ENCODE peak calls at places on chromosomes 12 and 14, in four cellular contexts. C is DND-41; E is Peyer's patch; Y is CD4-positive, CD25-positive, alpha-beta regulatory T cell. K is an unnamed sample. For H3K4me1 and H3K27me3, the result is how much of the 10 kb centered on the place peaks cover.

GRCh38 chr14:47863441-47863840 is 188.0 kb upstream of the MDGA2 start:
- DNase-seq in E (no peak), C (no peak), Y (no peak), K (no peak)

GRCh38 chr14:89419973-89420482 is 3.0 kb upstream of the FOXN3 start:
- DNase-seq in Y (no peak), E (no peak), C (no peak), K (no peak)

GRCh38 chr12:116393859-116394650 is 116.6 kb upstream of the MED13L start:
- DNase-seq in Y (no peak), C (no peak), E (no peak), K (no peak)

GRCh38 chr12:50564240-50564947 is 59.6 kb downstream of the DIP2B start:
- DNase-seq in E (no peak), Y (no peak), C (no peak), K (no peak)

GRCh38 chr12:95648990-95649791 is 97.9 kb upstream of the USP44 start:
- DNase-seq in C (no peak), Y (no peak), E (no peak), K (no peak)

GRCh38 chr12:42143401-42144173 is 1.1 kb downstream of the GXYLT1 start:
- DNase-seq in E (no peak), Y (peak), C (no peak), K (no peak)

GRCh38 chr14:80602931-80603330 is 338.6 kb downstream of the CEP128 start:
- DNase-seq in Y (no peak), C (no peak), E (no peak), K (no peak)

GRCh38 chr14:77322209-77322902 is 1.5 kb downstream of the GSTZ1 start:
- DNase-seq in E (no peak), C (no peak), Y (no peak), K (no peak)

GRCh38 chr14:63435838-63436237 is 107.3 kb downstream of the PPP2R5E start:
- DNase-seq in Y (no peak), E (peak), C (no peak), K (no peak)

GRCh38 chr14:24231263-24232120 is 675 bp downstream of the NEDD8 start:
- DNase-seq in C (no peak), E (no peak), Y (peak), K (no peak)

GRCh38 chr12:57240069-57240921 is 10.7 kb downstream of the STAC3 start:
- DNase-seq in C (peak), Y (peak), E (peak), K (peak)

GRCh38 chr12:9827209-9827888 is at the start of gene KLRF1:
- DNase-seq in E (no peak), Y (no peak), C (no peak), K (no peak)

GRCh38 chr14:32710351-32711102 is 228.2 kb upstream of the NPAS3 start:
- DNase-seq in Y (no peak), C (no peak), E (no peak), K (no peak)

GRCh38 chr14:91068642-91069041 is 8.2 kb upstream of the RPS6KA5 start:
- DNase-seq in E (no peak), Y (peak), C (no peak), K (no peak)

GRCh38 chr12:57718641-57719528 is 19.7 kb downstream of the AGAP2 start:
- DNase-seq in Y (no peak), C (no peak), E (no peak), K (no peak)

GRCh38 chr12:20201733-20202132 is 166.6 kb upstream of the PDE3A start:
- DNase-seq in E (no peak), Y (no peak), C (no peak), K (no peak)

GRCh38 chr12:64036414-64036813 is 185.7 kb downstream of the KICS2 start:
- DNase-seq in C (no peak), Y (no peak), E (no peak), K (no peak)

GRCh38 chr12:57881035-57881973 is 34.8 kb upstream of the CTDSP2 start:
- DNase-seq in Y (no peak), E (no peak), C (no peak), K (no peak)

GRCh38 chr12:52215587-52216031 is 17.4 kb upstream of the KRT7 start:
- DNase-seq in E (no peak), Y (no peak), C (no peak), K (no peak)

GRCh38 chr14:70709726-70710382 is 68.1 kb downstream of the TTC9 start:
- DNase-seq in C (no peak), Y (no peak), E (no peak), K (no peak)

GRCh38 chr14:54591461-54592245 is 24.7 kb downstream of the SAMD4A start:
- DNase-seq in C (no peak), E (no peak), Y (no peak), K (no peak)

GRCh38 chr12:12870454-12870853 is 20.9 kb upstream of the GPRC5A start:
- DNase-seq in C (no peak), Y (no peak), E (no peak), K (no peak)

GRCh38 chr12:86660488-86661171 is 404.4 kb upstream of the MGAT4C start:
- DNase-seq in Y (no peak), C (no peak), E (no peak), K (no peak)

GRCh38 chr12:27967551-27968054 is 4.9 kb downstream of the PTHLH start:
- DNase-seq in E (no peak), C (no peak), Y (no peak), K (no peak)

GRCh38 chr12:107544947-107545346 is 140.7 kb upstream of the PWP1 start:
- DNase-seq in C (no peak), E (no peak), Y (no peak), K (no peak)

GRCh38 chr12:22282283-22282682 is 52.2 kb downstream of the ST8SIA1 start:
- DNase-seq in E (no peak), Y (no peak), C (no peak), K (no peak)

GRCh38 chr12:51814311-51815088 is 34.0 kb downstream of the FIGNL2 start:
- DNase-seq in C (peak), E (peak), Y (peak), K (peak)

GRCh38 chr12:64716373-64716772 is 42.8 kb downstream of the GNS start:
- DNase-seq in C (no peak), Y (peak), E (no peak), K (no peak)

GRCh38 chr12:15634010-15634676 is 155.0 kb downstream of the EPS8 start:
- DNase-seq in Y (no peak), E (no peak), C (no peak), K (no peak)

GRCh38 chr14:90581745-90582144 is 184.9 kb downstream of the CALM1 start:
- DNase-seq in C (no peak), Y (no peak), E (no peak), K (no peak)

GRCh38 chr12:1919284-1919683 is 832 bp upstream of the CACNA2D4 start:
- DNase-seq in C (no peak), E (no peak), Y (no peak), K (no peak)

GRCh38 chr12:25590021-25590721 is 37.1 kb upstream of the LMNTD1 start:
- DNase-seq in C (peak), E (no peak), Y (peak), K (peak)

GRCh38 chr14:91925727-91926121 is 21.8 kb downstream of the FBLN5 start:
- DNase-seq in C (no peak), Y (no peak), E (no peak), K (no peak)

DNA sequence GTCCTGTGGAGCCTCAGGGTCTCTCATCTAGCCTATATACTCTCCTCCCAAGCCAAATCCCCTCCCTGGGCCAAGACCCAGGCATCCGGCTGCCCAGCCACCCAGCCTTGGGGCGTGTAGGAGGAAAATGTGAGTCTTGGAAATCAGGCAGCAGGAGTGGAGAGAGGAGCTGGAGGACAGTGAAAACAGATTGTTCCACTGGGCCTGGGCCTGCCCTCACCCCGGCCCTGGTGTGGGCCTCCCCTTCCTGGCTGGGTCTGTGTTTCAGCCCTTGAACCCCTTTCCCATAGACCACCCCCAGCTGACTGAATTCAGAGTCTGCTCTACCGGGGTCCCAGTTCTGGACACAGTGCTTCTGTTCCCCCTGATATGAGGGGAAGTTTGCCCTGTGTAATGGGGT is 6.7 kb downstream of the ITGA5 start:
- DNase-seq in Y (no peak), E (no peak), C (no peak), K (peak)
- H3K4me1 ChIP-seq in Y (half or more), E (under half), C (half or more), K (half or more)

GRCh38 chr12:76591461-76591860 is 31.9 kb upstream of the OSBPL8 start:
- DNase-seq in E (no peak), C (no peak), Y (no peak), K (no peak)

GRCh38 chr12:76586764-76587395 is 27.3 kb upstream of the OSBPL8 start:
- DNase-seq in Y (peak), C (peak), E (peak), K (peak)

GRCh38 chr12:76583301-76583700 is 23.7 kb upstream of the OSBPL8 start:
- DNase-seq in Y (no peak), C (no peak), E (no peak), K (no peak)

GRCh38 chr12:76588881-76589565 is 29.5 kb upstream of the OSBPL8 start:
- DNase-seq in E (no peak), C (no peak), Y (peak), K (no peak)

GRCh38 chr12:76587428-76588178 is 28.0 kb upstream of the OSBPL8 start:
- DNase-seq in C (no peak), E (no peak), Y (no peak), K (no peak)
- H3K27ac ChIP-seq in C (no peak), E (peak), Y (no peak), K (no peak)

GRCh38 chr14:100726812-100727564 is at the start of gene DLK1:
- DNase-seq in C (no peak), E (no peak), Y (no peak), K (no peak)
- H3K27me3 ChIP-seq in C (under half), E (under half), Y (under half), K (under half)

GRCh38 chr14:68226523-68226922 is 406.9 kb downstream of the RAD51B start:
- DNase-seq in Y (no peak), E (no peak), C (no peak), K (no peak)
- H3K4me1 ChIP-seq in Y (under half), E (under half), C (under half), K (under half)

DNA sequence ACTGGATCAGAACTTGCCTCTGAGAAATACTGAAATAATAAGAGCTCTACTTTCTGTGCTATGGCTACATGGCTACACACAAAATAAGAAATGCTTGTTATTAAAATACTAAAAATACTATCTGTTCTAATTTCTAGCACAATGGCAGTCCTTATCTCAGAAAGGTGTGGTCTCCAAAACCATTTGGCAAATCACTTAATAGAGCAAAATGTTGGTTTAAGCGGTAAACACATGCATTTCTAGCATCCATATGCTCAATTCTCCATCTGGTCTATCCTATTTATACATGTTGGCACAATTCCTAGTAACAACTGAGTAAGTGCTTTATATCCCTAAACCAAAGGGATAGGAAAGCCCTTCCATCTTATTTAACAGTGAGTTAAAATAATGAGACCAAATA is 107.0 kb downstream of the PAPLN start:
- DNase-seq in Y (no peak), E (no peak), C (no peak), K (no peak)
- H3K27ac ChIP-seq in Y (no peak), E (no peak), C (no peak), K (no peak)

DNA sequence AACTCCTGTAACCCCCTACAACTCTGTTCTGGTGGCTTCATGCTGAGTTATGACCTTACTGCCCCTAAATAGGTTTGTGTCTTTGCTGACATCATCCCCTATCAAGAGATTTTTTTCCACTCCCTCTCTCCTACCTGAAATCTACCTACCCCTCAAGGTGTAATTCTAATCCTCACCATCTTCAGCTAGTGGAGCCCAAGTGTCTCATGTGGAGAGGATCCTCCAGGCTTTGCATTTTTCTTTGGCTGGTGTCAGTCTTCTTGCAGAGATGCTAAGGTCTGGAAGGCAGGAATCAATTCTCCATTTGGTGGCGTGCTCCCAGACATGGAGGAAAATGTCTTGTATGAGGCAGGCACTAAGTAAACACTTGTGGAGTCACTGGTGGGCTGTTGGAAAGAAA is 74.8 kb upstream of the PRMT8 start:
- DNase-seq in E (no peak), C (no peak), Y (no peak), K (no peak)
- H3K27me3 ChIP-seq in E (under half), C (under half), Y (under half), K (under half)

DNA sequence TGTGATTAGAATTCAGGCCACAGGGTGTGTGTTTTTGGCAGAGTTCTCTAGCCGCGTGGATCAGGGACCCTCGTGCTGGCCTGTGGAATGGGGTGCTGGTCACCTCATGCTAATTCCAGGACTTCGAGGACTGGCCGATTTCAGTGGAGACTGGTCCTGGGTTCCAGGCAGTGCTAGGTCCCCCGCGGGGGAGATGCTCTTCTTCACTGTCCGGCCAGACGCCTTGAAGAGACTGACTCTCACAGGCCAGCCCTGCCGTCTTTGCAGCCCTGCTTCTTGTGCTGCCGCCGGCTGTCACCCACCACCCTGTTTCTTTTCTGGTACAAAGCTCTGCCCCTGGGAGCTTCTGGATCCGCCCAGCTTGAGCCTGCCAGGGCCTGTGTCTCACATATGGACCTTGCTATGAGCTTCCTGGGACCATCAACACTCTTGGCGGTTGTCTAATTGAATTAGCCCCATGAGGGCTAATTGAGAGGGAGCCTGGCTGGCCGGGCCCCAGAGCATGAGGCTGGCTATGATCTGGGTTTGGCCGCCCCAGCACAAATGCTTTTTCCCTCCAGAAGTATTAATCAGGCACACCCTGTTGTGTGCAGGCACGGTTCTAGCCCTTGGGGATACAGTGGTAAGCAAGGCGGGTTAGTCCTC is 8.2 kb downstream of the MLXIP start:
- DNase-seq in Y (no peak), C (no peak), E (no peak), K (no peak)
- H3K4me1 ChIP-seq in Y (under half), C (under half), E (under half), K (half or more)

GRCh38 chr12:3040026-3040656 is 37.0 kb upstream of the TSPAN9 start:
- DNase-seq in E (no peak), C (no peak), Y (no peak), K (no peak)
- H3K27ac ChIP-seq in E (no peak), C (no peak), Y (no peak), K (no peak)